ENCODE peak calls at places on chromosomes 13 and 19, in ten cellular contexts. P is IMR-90, S is ascending aorta, R is H9, B is cardiac muscle cell, D is left ventricle myocardium inferior, E is adrenal gland, A is endodermal cell, V is fibroblast of lung, F is aorta. Q is an unnamed sample. For H3K4me1 and H3K9me3, the result is how much of the 10 kb centered on the place peaks cover.

GRCh38 chr13:30234763-30235162 is 72.6 kb downstream of the KATNAL1 start:
- DNase-seq in D (no peak), A (no peak), P (no peak), F (no peak), S (no peak), V (peak), R (no peak), B (no peak), E (no peak), Q (no peak)

GRCh38 chr19:35013047-35013819 is 13.1 kb downstream of the GRAMD1A start:
- DNase-seq in D (peak), E (peak), P (peak), A (peak), F (peak), B (peak), V (peak), S (no peak), R (peak), Q (peak)

GRCh38 chr19:11046608-11047354 is 42.5 kb upstream of the LDLR start:
- DNase-seq in F (no peak), S (no peak), V (no peak), B (no peak), A (no peak), R (no peak), E (no peak), P (no peak), D (no peak), Q (no peak)

GRCh38 chr13:45446181-45446580 is 18.6 kb upstream of the COG3 start:
- DNase-seq in R (no peak), D (no peak), P (peak), E (no peak), A (no peak), F (no peak), V (peak), S (no peak), B (no peak), Q (no peak)

GRCh38 chr19:38793186-38793585 is 4.2 kb downstream of the LGALS7B start:
- DNase-seq in D (no peak), E (no peak), R (no peak), B (no peak), P (peak), A (no peak), V (peak), F (no peak), S (no peak), Q (no peak)

GRCh38 chr13:41139296-41139966 is 6.8 kb upstream of the KBTBD6 start:
- DNase-seq in E (no peak), F (no peak), R (no peak), V (peak), D (no peak), A (no peak), S (no peak), B (no peak), P (peak), Q (no peak)

GRCh38 chr13:114110091-114110829 is 22.2 kb downstream of the RASA3 start:
- DNase-seq in S (no peak), B (no peak), E (peak), P (no peak), F (peak), A (peak), V (no peak), D (no peak), R (peak), Q (peak)

GRCh38 chr13:52395704-52396103 is 10.3 kb downstream of the THSD1 start:
- DNase-seq in F (no peak), V (no peak), R (no peak), A (no peak), B (no peak), D (no peak), S (no peak), E (no peak), P (no peak), Q (no peak)

GRCh38 chr19:7177926-7178325 is 108.4 kb downstream of the ZNF557 start:
- DNase-seq in A (no peak), V (peak), D (no peak), E (no peak), S (no peak), F (no peak), B (no peak), P (peak), R (no peak), Q (no peak)

GRCh38 chr19:33767898-33768413 is 28.7 kb upstream of the KCTD15 start:
- DNase-seq in V (peak), A (peak), R (peak), P (peak), D (no peak), B (peak), F (no peak), E (no peak), S (no peak), Q (no peak)

GRCh38 chr13:66765559-66765958 is 464.6 kb downstream of the PCDH9 start:
- DNase-seq in F (no peak), A (no peak), E (no peak), D (no peak), P (no peak), R (no peak), S (no peak), B (no peak), V (no peak), Q (no peak)

GRCh38 chr13:99464441-99464949 is 36.8 kb upstream of the TM9SF2 start:
- DNase-seq in E (no peak), V (no peak), S (no peak), B (no peak), F (no peak), R (no peak), A (no peak), P (peak), D (no peak), Q (peak)

GRCh38 chr13:50474094-50474654 is 369.3 kb downstream of the DLEU7 start:
- DNase-seq in F (no peak), B (no peak), P (no peak), S (no peak), D (no peak), V (no peak), E (no peak), R (no peak), A (no peak), Q (no peak)

GRCh38 chr19:48000846-48001245 is 6.4 kb downstream of the ELSPBP1 start:
- DNase-seq in S (no peak), D (no peak), A (no peak), V (no peak), E (no peak), F (no peak), R (no peak), B (no peak), P (no peak), Q (no peak)

GRCh38 chr13:48636550-48636949 is 17.2 kb upstream of the CYSLTR2 start:
- DNase-seq in F (no peak), S (no peak), B (no peak), R (no peak), D (no peak), P (peak), E (no peak), V (peak), A (no peak), Q (no peak)

GRCh38 chr13:30224732-30225131 is 82.6 kb downstream of the KATNAL1 start:
- DNase-seq in B (no peak), P (peak), D (no peak), F (no peak), A (no peak), R (no peak), S (no peak), V (peak), E (no peak), Q (no peak)

GRCh38 chr13:28542804-28543203 is 47.9 kb upstream of the FLT1 start:
- DNase-seq in R (no peak), E (no peak), V (no peak), D (no peak), B (no peak), P (no peak), S (no peak), F (no peak), A (no peak), Q (no peak)

GRCh38 chr19:56105090-56105701 is 15.9 kb downstream of the ZNF787 start:
- DNase-seq in F (peak), V (peak), P (peak), E (peak), D (peak), A (peak), B (peak), R (peak), S (no peak), Q (peak)

GRCh38 chr13:38366954-38367645 is 17.4 kb downstream of the UFM1 start:
- DNase-seq in S (no peak), B (no peak), R (no peak), P (peak), A (no peak), V (peak), D (no peak), E (no peak), F (no peak), Q (no peak)

GRCh38 chr13:41457589-41458186 is 338 bp downstream of the RGCC start:
- DNase-seq in S (no peak), P (no peak), V (no peak), R (no peak), F (peak), D (peak), B (no peak), E (no peak), A (peak), Q (peak)

GRCh38 chr13:34942732-34943674 is 933 bp downstream of the NBEA start:
- DNase-seq in R (peak), E (peak), D (peak), A (peak), P (no peak), F (peak), S (no peak), V (no peak), B (peak), Q (peak)

GRCh38 chr13:41723136-41723535 is 237.8 kb downstream of the VWA8 start:
- DNase-seq in D (no peak), P (no peak), B (no peak), F (no peak), V (no peak), E (no peak), A (no peak), S (no peak), R (no peak), Q (no peak)

GRCh38 chr19:46787331-46788100 is 878 bp downstream of the SLC1A5 start:
- DNase-seq in B (peak), F (peak), S (no peak), P (peak), V (peak), E (peak), D (peak), A (peak), R (peak), Q (peak)

GRCh38 chr19:4304509-4305252 is at the start of gene FSD1:
- DNase-seq in B (peak), E (no peak), P (peak), A (peak), D (no peak), V (peak), S (no peak), R (peak), F (no peak), Q (peak)

GRCh38 chr19:47306303-47306702 is 3.4 kb upstream of the C5AR1 start:
- DNase-seq in P (no peak), V (no peak), S (no peak), A (no peak), D (no peak), F (no peak), E (no peak), R (no peak), B (no peak), Q (no peak)

GRCh38 chr13:109468123-109468522 is 318.3 kb downstream of the IRS2 start:
- DNase-seq in D (no peak), E (no peak), B (peak), R (no peak), A (no peak), F (no peak), P (no peak), S (no peak), V (no peak), Q (no peak)

GRCh38 chr13:28392896-28393295 is 102.0 kb downstream of the FLT1 start:
- DNase-seq in R (no peak), V (no peak), A (no peak), S (no peak), D (no peak), F (no peak), P (no peak), B (no peak), E (no peak), Q (no peak)

GRCh38 chr13:71830736-71831135 is 36.3 kb downstream of the DACH1 start:
- DNase-seq in P (no peak), A (no peak), F (no peak), B (no peak), D (no peak), V (no peak), R (no peak), S (no peak), E (no peak), Q (no peak)

GRCh38 chr19:34734601-34735103 is 609 bp downstream of the ZNF181 start:
- DNase-seq in V (no peak), R (no peak), P (no peak), S (no peak), D (no peak), F (no peak), B (no peak), A (peak), E (no peak), Q (no peak)

GRCh38 chr13:75318138-75318833 is 163.7 kb downstream of the TBC1D4 start:
- DNase-seq in V (no peak), E (no peak), A (no peak), P (no peak), R (no peak), D (no peak), S (no peak), F (no peak), B (no peak), Q (no peak)

GRCh38 chr13:22926176-22927007 is 254.4 kb upstream of the SGCG start:
- DNase-seq in F (peak), D (peak), V (peak), A (peak), P (no peak), B (peak), E (peak), S (no peak), R (peak), Q (no peak)

GRCh38 chr13:95267662-95268369 is 33.4 kb downstream of the ABCC4 start:
- DNase-seq in A (no peak), S (no peak), E (no peak), V (peak), B (no peak), P (peak), D (no peak), R (no peak), F (no peak), Q (no peak)

GRCh38 chr13:114129649-114130062 is 2.8 kb downstream of the RASA3 start:
- DNase-seq in V (no peak), B (no peak), E (no peak), D (no peak), P (no peak), F (no peak), S (no peak), R (no peak), A (no peak), Q (no peak)

GRCh38 chr13:49667773-49668172 is 23.5 kb downstream of the EBPL start:
- DNase-seq in P (peak), A (no peak), V (peak), S (no peak), E (peak), D (no peak), B (no peak), R (no peak), F (no peak), Q (no peak)

GRCh38 chr13:51282322-51282721 is 57.2 kb upstream of the SERPINE3 start:
- DNase-seq in S (no peak), A (peak), F (no peak), V (no peak), P (no peak), E (no peak), B (no peak), R (peak), D (peak), Q (no peak)

GRCh38 chr13:68708336-68708908 is 1399.2 kb upstream of the ATXN8OS start:
- DNase-seq in S (no peak), A (peak), D (no peak), V (no peak), R (peak), E (no peak), P (no peak), B (no peak), F (no peak), Q (no peak)

GRCh38 chr19:15444505-15445226 is 5.1 kb downstream of the WIZ start:
- DNase-seq in V (no peak), P (no peak), F (no peak), A (no peak), D (no peak), B (no peak), S (no peak), R (no peak), E (peak), Q (no peak)

GRCh38 chr19:15443325-15443724 is 6.4 kb downstream of the WIZ start:
- DNase-seq in P (no peak), S (no peak), F (no peak), V (no peak), B (no peak), D (no peak), E (no peak), A (no peak), R (no peak), Q (no peak)

GRCh38 chr19:15445227-15445605 is 4.5 kb downstream of the WIZ start:
- DNase-seq in A (no peak), D (no peak), E (peak), P (no peak), S (no peak), R (no peak), B (no peak), F (no peak), V (no peak), Q (no peak)

GRCh38 chr19:15442142-15442920 is 7.4 kb downstream of the WIZ start:
- DNase-seq in E (no peak), R (no peak), P (no peak), B (no peak), F (no peak), S (no peak), V (no peak), D (no peak), A (no peak), Q (no peak)

GRCh38 chr19:15443838-15444237 is 5.9 kb downstream of the WIZ start:
- DNase-seq in E (peak), R (no peak), V (no peak), B (no peak), D (peak), A (no peak), S (peak), F (peak), P (no peak), Q (no peak)
- H3K4me1 ChIP-seq in E (under half), R (under half), V (under half), B (under half), D (half or more), A (under half), S (under half), F (under half), P (under half), Q (under half)

DNA sequence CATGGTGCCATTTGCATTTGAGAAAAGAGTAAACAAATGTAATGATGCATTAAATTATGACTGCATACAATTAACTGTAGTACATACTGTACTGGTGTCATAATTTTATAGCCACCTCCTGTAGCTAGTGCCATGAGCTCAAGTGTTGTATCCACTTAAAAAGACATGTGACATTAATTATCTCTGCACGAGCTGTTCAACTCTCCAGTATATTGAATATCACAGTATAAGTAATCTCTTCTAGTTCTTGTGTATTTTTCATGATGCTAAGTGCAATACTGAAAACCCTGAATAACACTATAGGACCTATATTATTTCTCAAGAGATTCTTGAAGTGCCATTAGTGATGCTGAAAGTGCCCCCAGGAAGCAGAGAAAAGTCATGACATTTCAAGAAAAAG is 387.3 kb downstream of the PCDH17 start:
- DNase-seq in E (no peak), A (no peak), D (no peak), P (no peak), R (no peak), V (no peak), F (no peak), B (no peak), S (no peak), Q (no peak)
- H3K9me3 ChIP-seq in E (under half), A (under half), D (under half), P (under half), R (under half), V (under half), F (under half), B (under half), S (under half), Q (under half)

DNA sequence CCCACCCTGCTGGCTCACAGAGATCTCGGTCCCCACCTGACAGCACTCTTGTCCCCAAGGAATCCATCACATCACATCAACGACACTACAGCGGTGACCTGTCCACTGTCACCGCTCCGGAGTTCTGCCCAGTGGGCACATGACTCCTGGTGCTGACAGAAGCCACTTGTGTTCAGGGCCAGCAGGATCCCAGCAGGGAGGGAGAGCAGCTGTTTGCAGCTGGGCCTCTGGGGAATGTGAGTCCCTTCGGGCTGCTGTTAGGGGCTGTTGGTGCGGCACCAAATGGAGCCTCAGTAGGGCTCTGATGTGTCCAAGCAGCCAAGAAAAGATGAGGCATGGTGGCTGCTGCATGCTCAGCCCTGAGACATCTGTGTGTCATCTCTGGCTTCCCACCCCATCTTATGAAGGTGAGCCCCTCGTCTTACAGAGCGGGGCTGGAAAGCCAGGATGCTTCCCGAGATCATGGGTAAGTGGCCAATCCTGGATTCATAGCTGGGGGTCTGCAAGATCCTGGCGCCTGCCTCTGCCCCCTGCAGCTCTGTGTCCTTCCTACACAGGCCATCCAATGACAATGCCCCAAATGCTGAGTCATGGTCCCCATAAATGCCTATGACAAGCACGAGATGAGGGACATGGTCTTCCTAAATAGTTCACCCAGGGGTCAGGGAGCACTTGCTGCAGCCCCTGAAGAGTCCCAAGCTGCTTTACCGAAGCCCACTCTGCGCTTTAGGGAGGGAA is 56.0 kb downstream of the F2RL3 start:
- DNase-seq in E (no peak), A (no peak), D (no peak), V (no peak), F (no peak), B (peak), P (no peak), R (no peak), S (no peak), Q (no peak)
- H3K4me1 ChIP-seq in E (under half), A (under half), D (under half), V (under half), F (under half), B (under half), P (under half), R (under half), S (under half), Q (under half)

GRCh38 chr19:23377276-23377675 is 18.0 kb downstream of the ZNF91 start:
- DNase-seq in V (no peak), D (no peak), A (no peak), B (no peak), S (no peak), P (no peak), R (no peak), E (no peak), F (no peak), Q (no peak)
- H3K9me3 ChIP-seq in V (under half), D (under half), A (half or more), B (under half), S (half or more), P (under half), R (under half), E (under half), F (under half), Q (under half)

Q was measured in CD4-positive, alpha-beta memory T cell.